ENCODE peak calls at places on chromosomes 11 and 22, in ten cellular contexts. One of them, this sample, is unnamed.

GRCh38 chr11:112321521-112322172 is 61.0 kb upstream of the PLET1 start:
- DNase-seq in GM12892: no peak
- DNase-seq in body of pancreas: peak
- DNase-seq in suprapubic skin: peak
- DNase-seq in HCT116: peak
- DNase-seq in IMR-90: peak
- DNase-seq in stomach: peak
- DNase-seq in K562: no peak
- DNase-seq in upper lobe of left lung: no peak
- DNase-seq in lower leg skin: peak
- DNase-seq in this sample: peak

GRCh38 chr11:34349882-34350281 is 7.9 kb downstream of the ABTB2 start:
- DNase-seq in GM12892: no peak
- DNase-seq in stomach: no peak
- DNase-seq in upper lobe of left lung: no peak
- DNase-seq in lower leg skin: no peak
- DNase-seq in suprapubic skin: no peak
- DNase-seq in HCT116: no peak
- DNase-seq in body of pancreas: no peak
- DNase-seq in IMR-90: peak
- DNase-seq in K562: no peak
- DNase-seq in this sample: no peak

GRCh38 chr11:28169816-28170215 is 61.6 kb downstream of the METTL15 start:
- DNase-seq in HCT116: no peak
- DNase-seq in lower leg skin: no peak
- DNase-seq in body of pancreas: no peak
- DNase-seq in upper lobe of left lung: no peak
- DNase-seq in K562: peak
- DNase-seq in suprapubic skin: no peak
- DNase-seq in stomach: no peak
- DNase-seq in GM12892: no peak
- DNase-seq in IMR-90: peak
- DNase-seq in this sample: no peak

GRCh38 chr22:27456696-27457503 is 344.7 kb downstream of the MN1 start:
- DNase-seq in lower leg skin: no peak
- DNase-seq in upper lobe of left lung: no peak
- DNase-seq in body of pancreas: no peak
- DNase-seq in K562: no peak
- DNase-seq in suprapubic skin: no peak
- DNase-seq in GM12892: no peak
- DNase-seq in HCT116: no peak
- DNase-seq in IMR-90: peak
- DNase-seq in stomach: no peak
- DNase-seq in this sample: no peak

GRCh38 chr22:39284983-39285382 is 34.4 kb downstream of the RPL3 start:
- DNase-seq in IMR-90: no peak
- DNase-seq in GM12892: no peak
- DNase-seq in HCT116: no peak
- DNase-seq in lower leg skin: no peak
- DNase-seq in body of pancreas: no peak
- DNase-seq in upper lobe of left lung: no peak
- DNase-seq in stomach: no peak
- DNase-seq in K562: no peak
- DNase-seq in suprapubic skin: no peak
- DNase-seq in this sample: no peak

GRCh38 chr22:42356547-42356946 is 75.7 kb downstream of the NFAM1 start:
- DNase-seq in upper lobe of left lung: no peak
- DNase-seq in K562: no peak
- DNase-seq in body of pancreas: no peak
- DNase-seq in HCT116: no peak
- DNase-seq in GM12892: no peak
- DNase-seq in suprapubic skin: no peak
- DNase-seq in stomach: no peak
- DNase-seq in lower leg skin: no peak
- DNase-seq in IMR-90: no peak
- DNase-seq in this sample: no peak

GRCh38 chr11:42620796-42621195 is 691.0 kb upstream of the API5 start:
- DNase-seq in lower leg skin: no peak
- DNase-seq in stomach: no peak
- DNase-seq in HCT116: no peak
- DNase-seq in body of pancreas: no peak
- DNase-seq in IMR-90: no peak
- DNase-seq in GM12892: no peak
- DNase-seq in suprapubic skin: no peak
- DNase-seq in K562: no peak
- DNase-seq in upper lobe of left lung: no peak
- DNase-seq in this sample: no peak

GRCh38 chr11:133925756-133926155 is 31.0 kb downstream of the IGSF9B start:
- DNase-seq in K562: no peak
- DNase-seq in HCT116: no peak
- DNase-seq in suprapubic skin: no peak
- DNase-seq in stomach: no peak
- DNase-seq in lower leg skin: no peak
- DNase-seq in IMR-90: no peak
- DNase-seq in GM12892: no peak
- DNase-seq in upper lobe of left lung: no peak
- DNase-seq in body of pancreas: no peak
- DNase-seq in this sample: no peak

GRCh38 chr22:38282397-38282796 is 9.6 kb upstream of the TMEM184B start:
- DNase-seq in upper lobe of left lung: no peak
- DNase-seq in body of pancreas: no peak
- DNase-seq in HCT116: no peak
- DNase-seq in suprapubic skin: no peak
- DNase-seq in GM12892: no peak
- DNase-seq in stomach: no peak
- DNase-seq in lower leg skin: no peak
- DNase-seq in K562: no peak
- DNase-seq in IMR-90: peak
- DNase-seq in this sample: no peak

GRCh38 chr22:45422237-45422983 is 8.9 kb downstream of the RIBC2 start:
- DNase-seq in K562: no peak
- DNase-seq in HCT116: no peak
- DNase-seq in lower leg skin: peak
- DNase-seq in GM12892: no peak
- DNase-seq in upper lobe of left lung: no peak
- DNase-seq in body of pancreas: no peak
- DNase-seq in IMR-90: no peak
- DNase-seq in suprapubic skin: peak
- DNase-seq in stomach: no peak
- DNase-seq in this sample: no peak

GRCh38 chr11:59212744-59213573 is at the start of gene MPEG1:
- DNase-seq in IMR-90: no peak
- DNase-seq in suprapubic skin: no peak
- DNase-seq in lower leg skin: no peak
- DNase-seq in upper lobe of left lung: no peak
- DNase-seq in HCT116: no peak
- DNase-seq in K562: no peak
- DNase-seq in GM12892: no peak
- DNase-seq in stomach: no peak
- DNase-seq in body of pancreas: no peak
- DNase-seq in this sample: no peak

GRCh38 chr11:108148549-108148948 is 27.2 kb downstream of the ACAT1 start:
- DNase-seq in HCT116: no peak
- DNase-seq in suprapubic skin: no peak
- DNase-seq in stomach: no peak
- DNase-seq in GM12892: no peak
- DNase-seq in IMR-90: no peak
- DNase-seq in body of pancreas: no peak
- DNase-seq in lower leg skin: no peak
- DNase-seq in upper lobe of left lung: no peak
- DNase-seq in K562: no peak
- DNase-seq in this sample: no peak

GRCh38 chr11:46710821-46711269 is 8.2 kb upstream of the F2 start:
- DNase-seq in stomach: no peak
- DNase-seq in body of pancreas: peak
- DNase-seq in upper lobe of left lung: no peak
- DNase-seq in IMR-90: peak
- DNase-seq in lower leg skin: no peak
- DNase-seq in K562: no peak
- DNase-seq in suprapubic skin: no peak
- DNase-seq in HCT116: no peak
- DNase-seq in GM12892: no peak
- DNase-seq in this sample: no peak

GRCh38 chr22:19933328-19934241 is 8.0 kb upstream of the COMT start:
- DNase-seq in body of pancreas: no peak
- DNase-seq in stomach: no peak
- DNase-seq in upper lobe of left lung: no peak
- DNase-seq in HCT116: no peak
- DNase-seq in IMR-90: no peak
- DNase-seq in K562: no peak
- DNase-seq in GM12892: no peak
- DNase-seq in lower leg skin: no peak
- DNase-seq in suprapubic skin: no peak
- DNase-seq in this sample: peak

GRCh38 chr11:68048681-68049508 is 10.1 kb downstream of the TCIRG1 start:
- DNase-seq in upper lobe of left lung: peak
- DNase-seq in suprapubic skin: peak
- DNase-seq in IMR-90: no peak
- DNase-seq in HCT116: no peak
- DNase-seq in body of pancreas: no peak
- DNase-seq in stomach: no peak
- DNase-seq in K562: no peak
- DNase-seq in GM12892: no peak
- DNase-seq in lower leg skin: no peak
- DNase-seq in this sample: no peak

GRCh38 chr11:68051191-68052136 is 12.6 kb downstream of the TCIRG1 start:
- DNase-seq in body of pancreas: peak
- DNase-seq in GM12892: no peak
- DNase-seq in lower leg skin: no peak
- DNase-seq in HCT116: no peak
- DNase-seq in K562: no peak
- DNase-seq in upper lobe of left lung: peak
- DNase-seq in stomach: no peak
- DNase-seq in IMR-90: no peak
- DNase-seq in suprapubic skin: peak
- DNase-seq in this sample: no peak

GRCh38 chr11:68047437-68048290 is 8.8 kb downstream of the TCIRG1 start:
- DNase-seq in IMR-90: no peak
- DNase-seq in GM12892: no peak
- DNase-seq in stomach: no peak
- DNase-seq in body of pancreas: no peak
- DNase-seq in HCT116: no peak
- DNase-seq in lower leg skin: no peak
- DNase-seq in upper lobe of left lung: peak
- DNase-seq in K562: no peak
- DNase-seq in suprapubic skin: peak
- DNase-seq in this sample: no peak

GRCh38 chr11:68050371-68050841 is 11.6 kb downstream of the TCIRG1 start:
- DNase-seq in stomach: no peak
- DNase-seq in K562: no peak
- DNase-seq in body of pancreas: no peak
- DNase-seq in suprapubic skin: peak
- DNase-seq in HCT116: no peak
- DNase-seq in IMR-90: no peak
- DNase-seq in GM12892: no peak
- DNase-seq in upper lobe of left lung: peak
- DNase-seq in lower leg skin: no peak
- DNase-seq in this sample: no peak

GRCh38 chr11:68049509-68050370 is 10.9 kb downstream of the TCIRG1 start:
- DNase-seq in K562: no peak
- DNase-seq in lower leg skin: no peak
- DNase-seq in GM12892: no peak
- DNase-seq in suprapubic skin: peak
- DNase-seq in stomach: no peak
- DNase-seq in upper lobe of left lung: peak
- DNase-seq in HCT116: no peak
- DNase-seq in IMR-90: no peak
- DNase-seq in body of pancreas: peak
- DNase-seq in this sample: no peak
- TF ChIP-seq POLR2A in K562: no peak
- TF ChIP-seq POLR2A in lower leg skin: no peak
- TF ChIP-seq POLR2A in GM12892: no peak
- TF ChIP-seq POLR2A in suprapubic skin: no peak
- TF ChIP-seq POLR2A in stomach: no peak
- TF ChIP-seq POLR2A in upper lobe of left lung: no peak
- TF ChIP-seq POLR2A in HCT116: no peak
- TF ChIP-seq POLR2A in IMR-90: no peak
- TF ChIP-seq POLR2A in body of pancreas: no peak
- TF ChIP-seq POLR2A in this sample: no peak

GRCh38 chr11:113587318-113587739 is 112.1 kb upstream of the DRD2 start:
- DNase-seq in HCT116: no peak
- DNase-seq in body of pancreas: no peak
- DNase-seq in GM12892: no peak
- DNase-seq in upper lobe of left lung: no peak
- DNase-seq in IMR-90: peak
- DNase-seq in suprapubic skin: no peak
- DNase-seq in lower leg skin: no peak
- DNase-seq in stomach: no peak
- DNase-seq in K562: peak
- DNase-seq in this sample: no peak
- TF ChIP-seq POLR2A in HCT116: no peak
- TF ChIP-seq POLR2A in body of pancreas: no peak
- TF ChIP-seq POLR2A in GM12892: no peak
- TF ChIP-seq POLR2A in upper lobe of left lung: no peak
- TF ChIP-seq POLR2A in IMR-90: no peak
- TF ChIP-seq POLR2A in suprapubic skin: no peak
- TF ChIP-seq POLR2A in lower leg skin: no peak
- TF ChIP-seq POLR2A in stomach: no peak
- TF ChIP-seq POLR2A in K562: no peak
- TF ChIP-seq POLR2A in this sample: no peak

GRCh38 chr11:2377511-2378443 is 667 bp downstream of the CD81 start:
- DNase-seq in GM12892: no peak
- DNase-seq in K562: peak
- DNase-seq in lower leg skin: peak
- DNase-seq in upper lobe of left lung: peak
- DNase-seq in body of pancreas: peak
- DNase-seq in suprapubic skin: peak
- DNase-seq in HCT116: no peak
- DNase-seq in IMR-90: peak
- DNase-seq in stomach: peak
- DNase-seq in this sample: peak
- TF ChIP-seq POLR2A in GM12892: no peak
- TF ChIP-seq POLR2A in K562: no peak
- TF ChIP-seq POLR2A in lower leg skin: no peak
- TF ChIP-seq POLR2A in upper lobe of left lung: no peak
- TF ChIP-seq POLR2A in body of pancreas: peak
- TF ChIP-seq POLR2A in suprapubic skin: peak
- TF ChIP-seq POLR2A in HCT116: no peak
- TF ChIP-seq POLR2A in IMR-90: peak
- TF ChIP-seq POLR2A in stomach: no peak
- TF ChIP-seq POLR2A in this sample: no peak

DNA sequence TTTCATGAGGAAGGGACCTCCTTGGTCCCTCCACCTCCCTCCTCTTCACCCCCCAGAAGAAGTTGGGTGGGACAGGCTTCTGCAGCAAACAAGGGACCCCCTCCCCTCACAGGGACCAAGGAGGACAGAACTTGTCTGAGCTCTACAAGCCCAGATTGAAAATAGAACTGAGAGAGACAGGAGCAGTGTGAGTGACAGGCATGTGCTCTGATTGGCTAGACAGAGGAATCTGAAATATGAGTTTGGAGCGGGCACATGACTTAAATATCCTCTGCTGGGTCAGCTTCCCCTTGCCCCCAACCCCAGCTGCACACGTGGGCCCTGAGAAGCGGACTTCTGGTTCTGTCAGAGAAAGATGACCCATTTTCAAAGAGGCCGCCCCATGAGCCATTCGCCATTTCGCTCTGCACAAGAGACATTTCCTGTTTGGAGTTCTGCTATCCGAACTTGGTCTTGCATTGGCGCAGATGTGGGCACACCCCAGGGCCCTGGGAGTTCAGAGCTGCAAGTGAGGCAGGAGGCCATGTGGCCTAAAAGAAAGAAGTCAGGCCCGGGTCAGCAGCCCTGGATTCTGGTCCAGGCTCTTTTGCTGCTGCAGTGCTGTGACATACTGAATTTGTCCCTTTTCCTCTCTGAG is 5.4 kb downstream of the TUBA8 start:
- DNase-seq in lower leg skin: no peak
- DNase-seq in K562: no peak
- DNase-seq in IMR-90: no peak
- DNase-seq in stomach: no peak
- DNase-seq in GM12892: no peak
- DNase-seq in body of pancreas: no peak
- DNase-seq in suprapubic skin: no peak
- DNase-seq in HCT116: no peak
- DNase-seq in upper lobe of left lung: no peak
- DNase-seq in this sample: no peak
- TF ChIP-seq POLR2A in lower leg skin: no peak
- TF ChIP-seq POLR2A in K562: no peak
- TF ChIP-seq POLR2A in IMR-90: no peak
- TF ChIP-seq POLR2A in stomach: no peak
- TF ChIP-seq POLR2A in GM12892: no peak
- TF ChIP-seq POLR2A in body of pancreas: no peak
- TF ChIP-seq POLR2A in suprapubic skin: no peak
- TF ChIP-seq POLR2A in HCT116: no peak
- TF ChIP-seq POLR2A in upper lobe of left lung: no peak
- TF ChIP-seq POLR2A in this sample: no peak

This sample was measured in erythroblast.